ENCODE peak calls at places on chromosome 20, in eight cellular contexts. One of them, this sample, is unnamed.

GRCh38 chr20:57977588-57977987 is 250.9 kb downstream of the ANKRD60 start:
- DNase-seq in fibroblast of mammary gland: no peak
- DNase-seq in mesenchymal stem cell: no peak
- DNase-seq in hepatocyte: no peak
- DNase-seq in left ventricle myocardium inferior: no peak
- DNase-seq in H7: no peak
- DNase-seq in HAP-1: no peak
- DNase-seq in Panc1: no peak
- DNase-seq in this sample: no peak

GRCh38 chr20:4289875-4290274 is 274.5 kb upstream of the RNF24 start:
- DNase-seq in fibroblast of mammary gland: no peak
- DNase-seq in mesenchymal stem cell: no peak
- DNase-seq in hepatocyte: no peak
- DNase-seq in left ventricle myocardium inferior: no peak
- DNase-seq in H7: peak; percentile 25
- DNase-seq in HAP-1: no peak
- DNase-seq in Panc1: no peak
- DNase-seq in this sample: no peak

GRCh38 chr20:2544211-2544610 is 7.8 kb downstream of the TMC2 start:
- DNase-seq in fibroblast of mammary gland: peak; percentile 19
- DNase-seq in mesenchymal stem cell: no peak
- DNase-seq in hepatocyte: no peak
- DNase-seq in left ventricle myocardium inferior: no peak
- DNase-seq in H7: no peak
- DNase-seq in HAP-1: no peak
- DNase-seq in Panc1: no peak
- DNase-seq in this sample: no peak

GRCh38 chr20:17500826-17501225 is 30.4 kb downstream of the BFSP1 start:
- DNase-seq in fibroblast of mammary gland: no peak
- DNase-seq in mesenchymal stem cell: no peak
- DNase-seq in hepatocyte: no peak
- DNase-seq in left ventricle myocardium inferior: no peak
- DNase-seq in H7: no peak
- DNase-seq in HAP-1: no peak
- DNase-seq in Panc1: no peak
- DNase-seq in this sample: no peak

GRCh38 chr20:2136275-2136674 is 34.6 kb downstream of the STK35 start:
- DNase-seq in fibroblast of mammary gland: no peak
- DNase-seq in mesenchymal stem cell: no peak
- DNase-seq in hepatocyte: no peak
- DNase-seq in left ventricle myocardium inferior: no peak
- DNase-seq in H7: no peak
- DNase-seq in HAP-1: no peak
- DNase-seq in Panc1: no peak
- DNase-seq in this sample: no peak

GRCh38 chr20:61420056-61420455 is 168.0 kb downstream of the CDH4 start:
- DNase-seq in fibroblast of mammary gland: no peak
- DNase-seq in mesenchymal stem cell: no peak
- DNase-seq in hepatocyte: no peak
- DNase-seq in left ventricle myocardium inferior: no peak
- DNase-seq in H7: no peak
- DNase-seq in HAP-1: no peak
- DNase-seq in Panc1: no peak
- DNase-seq in this sample: no peak

GRCh38 chr20:9040874-9041524 is 27.9 kb upstream of the PLCB4 start:
- DNase-seq in fibroblast of mammary gland: peak; percentile 78
- DNase-seq in mesenchymal stem cell: peak; percentile 58
- DNase-seq in hepatocyte: no peak
- DNase-seq in left ventricle myocardium inferior: no peak
- DNase-seq in H7: no peak
- DNase-seq in HAP-1: no peak
- DNase-seq in Panc1: no peak
- DNase-seq in this sample: no peak

GRCh38 chr20:4472906-4473305 is 248.8 kb upstream of the PRND start:
- DNase-seq in fibroblast of mammary gland: peak; percentile 74
- DNase-seq in mesenchymal stem cell: no peak
- DNase-seq in hepatocyte: no peak
- DNase-seq in left ventricle myocardium inferior: no peak
- DNase-seq in H7: no peak
- DNase-seq in HAP-1: no peak
- DNase-seq in Panc1: no peak
- DNase-seq in this sample: no peak

GRCh38 chr20:47317127-47317895 is 39.2 kb downstream of the ZMYND8 start:
- DNase-seq in fibroblast of mammary gland: peak; percentile 98
- DNase-seq in mesenchymal stem cell: peak; percentile 99
- DNase-seq in hepatocyte: peak; percentile 82
- DNase-seq in left ventricle myocardium inferior: peak; percentile 80
- DNase-seq in H7: peak; percentile 39
- DNase-seq in HAP-1: no peak
- DNase-seq in Panc1: peak; percentile 80
- DNase-seq in this sample: peak; percentile 62

GRCh38 chr20:33262658-33263065 is 20.4 kb upstream of the BPIFB1 start:
- DNase-seq in fibroblast of mammary gland: peak; percentile 55
- DNase-seq in mesenchymal stem cell: peak; percentile 60
- DNase-seq in hepatocyte: peak; percentile 86
- DNase-seq in left ventricle myocardium inferior: no peak
- DNase-seq in H7: peak; percentile 67
- DNase-seq in HAP-1: peak; percentile 46
- DNase-seq in Panc1: peak; percentile 18
- DNase-seq in this sample: peak; percentile 20

GRCh38 chr20:32179515-32179914 is 28.0 kb downstream of the PLAGL2 start:
- DNase-seq in fibroblast of mammary gland: no peak
- DNase-seq in mesenchymal stem cell: no peak
- DNase-seq in hepatocyte: no peak
- DNase-seq in left ventricle myocardium inferior: no peak
- DNase-seq in H7: no peak
- DNase-seq in HAP-1: no peak
- DNase-seq in Panc1: no peak
- DNase-seq in this sample: no peak

GRCh38 chr20:2698186-2698817 is 5.7 kb downstream of the EBF4 start:
- DNase-seq in fibroblast of mammary gland: no peak
- DNase-seq in mesenchymal stem cell: no peak
- DNase-seq in hepatocyte: no peak
- DNase-seq in left ventricle myocardium inferior: no peak
- DNase-seq in H7: peak; percentile 15
- DNase-seq in HAP-1: no peak
- DNase-seq in Panc1: no peak
- DNase-seq in this sample: no peak

GRCh38 chr20:58571341-58571941 is 56.2 kb upstream of the APCDD1L start:
- DNase-seq in fibroblast of mammary gland: no peak
- DNase-seq in mesenchymal stem cell: no peak
- DNase-seq in hepatocyte: no peak
- DNase-seq in left ventricle myocardium inferior: no peak
- DNase-seq in H7: no peak
- DNase-seq in HAP-1: no peak
- DNase-seq in Panc1: no peak
- DNase-seq in this sample: peak; percentile 7

GRCh38 chr20:41330941-41331340 is 9.7 kb upstream of the LPIN3 start:
- DNase-seq in fibroblast of mammary gland: no peak
- DNase-seq in mesenchymal stem cell: no peak
- DNase-seq in hepatocyte: no peak
- DNase-seq in left ventricle myocardium inferior: no peak
- DNase-seq in H7: no peak
- DNase-seq in HAP-1: no peak
- DNase-seq in Panc1: no peak
- DNase-seq in this sample: no peak

GRCh38 chr20:25389381-25389857 is 1.2 kb downstream of the ABHD12 start:
- DNase-seq in fibroblast of mammary gland: peak; percentile 52
- DNase-seq in mesenchymal stem cell: peak; percentile 70
- DNase-seq in hepatocyte: peak; percentile 27
- DNase-seq in left ventricle myocardium inferior: no peak
- DNase-seq in H7: no peak
- DNase-seq in HAP-1: peak; percentile 30
- DNase-seq in Panc1: no peak
- DNase-seq in this sample: peak; percentile 37

GRCh38 chr20:22403860-22404608 is 180.3 kb downstream of the FOXA2 start:
- DNase-seq in fibroblast of mammary gland: no peak
- DNase-seq in mesenchymal stem cell: peak; percentile 1
- DNase-seq in hepatocyte: peak; percentile 23
- DNase-seq in left ventricle myocardium inferior: no peak
- DNase-seq in H7: no peak
- DNase-seq in HAP-1: no peak
- DNase-seq in Panc1: no peak
- DNase-seq in this sample: peak; percentile 40

GRCh38 chr20:43786885-43787284 is 60.1 kb upstream of the GTSF1L start:
- DNase-seq in fibroblast of mammary gland: no peak
- DNase-seq in mesenchymal stem cell: no peak
- DNase-seq in hepatocyte: no peak
- DNase-seq in left ventricle myocardium inferior: no peak
- DNase-seq in H7: no peak
- DNase-seq in HAP-1: no peak
- DNase-seq in Panc1: no peak
- DNase-seq in this sample: no peak

DNA sequence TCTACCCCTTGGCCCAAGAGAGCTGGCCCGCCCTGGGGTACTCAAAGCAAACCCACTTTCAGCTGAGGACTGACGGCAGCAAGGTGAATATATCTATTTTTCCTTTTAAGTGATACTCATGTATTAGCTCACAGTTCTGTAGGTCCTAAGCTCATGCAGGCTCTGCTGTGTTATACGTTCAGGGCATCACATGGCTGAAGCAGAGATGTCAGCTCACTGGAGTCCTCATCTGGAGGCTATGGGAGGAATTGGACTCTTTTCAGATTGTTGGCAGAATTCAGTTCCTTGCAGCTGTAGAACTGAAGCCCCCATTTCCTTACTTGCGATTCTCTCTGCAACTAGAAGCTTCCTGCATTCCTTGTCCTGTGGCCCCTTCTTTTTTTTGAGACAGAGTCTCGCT is 10.7 kb upstream of the SLC9A8 start:
- DNase-seq in fibroblast of mammary gland: no peak
- DNase-seq in mesenchymal stem cell: no peak
- DNase-seq in hepatocyte: no peak
- DNase-seq in left ventricle myocardium inferior: no peak
- DNase-seq in H7: no peak
- DNase-seq in HAP-1: no peak
- DNase-seq in Panc1: no peak
- DNase-seq in this sample: no peak
- H3K4me3 ChIP-seq in fibroblast of mammary gland: no peak overlapping the region
- H3K4me3 ChIP-seq in mesenchymal stem cell: no peak overlapping the region
- H3K4me3 ChIP-seq in hepatocyte: no peak overlapping the region
- H3K4me3 ChIP-seq in left ventricle myocardium inferior: no peak overlapping the region
- H3K4me3 ChIP-seq in H7: no peak overlapping the region
- H3K4me3 ChIP-seq in HAP-1: no peak overlapping the region
- H3K4me3 ChIP-seq in Panc1: no peak overlapping the region
- H3K4me3 ChIP-seq in this sample: no peak overlapping the region

DNA sequence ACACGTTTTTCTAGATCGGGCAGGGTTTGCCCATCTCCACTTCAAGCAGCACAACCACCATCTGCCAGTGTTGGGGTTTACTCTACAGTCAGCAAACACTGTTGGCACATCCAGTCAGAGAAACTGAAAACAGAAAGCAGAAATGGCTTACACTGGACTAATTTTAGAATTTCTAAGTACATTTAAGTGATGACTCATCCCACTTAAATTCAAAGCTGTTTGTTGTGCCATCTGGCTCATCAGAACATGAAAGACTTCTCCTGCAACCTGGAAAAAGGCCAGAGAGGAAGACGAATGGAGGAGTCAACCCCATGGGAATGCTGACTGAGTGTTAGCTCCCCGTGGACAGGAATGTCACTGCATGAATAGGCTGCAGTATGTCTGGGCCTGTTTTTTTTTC is 21.8 kb downstream of the FAM209B start:
- DNase-seq in fibroblast of mammary gland: peak; percentile 98
- DNase-seq in mesenchymal stem cell: peak; percentile 97
- DNase-seq in hepatocyte: peak; percentile 75
- DNase-seq in left ventricle myocardium inferior: no peak
- DNase-seq in H7: no peak
- DNase-seq in HAP-1: peak; percentile 73
- DNase-seq in Panc1: peak; percentile 61
- DNase-seq in this sample: peak; percentile 7
- H3K4me3 ChIP-seq in fibroblast of mammary gland: no peak overlapping the region
- H3K4me3 ChIP-seq in mesenchymal stem cell: peak overlapping the region; percentile 41
- H3K4me3 ChIP-seq in hepatocyte: no peak overlapping the region
- H3K4me3 ChIP-seq in left ventricle myocardium inferior: no peak overlapping the region
- H3K4me3 ChIP-seq in H7: no peak overlapping the region
- H3K4me3 ChIP-seq in HAP-1: no peak overlapping the region
- H3K4me3 ChIP-seq in Panc1: no peak overlapping the region
- H3K4me3 ChIP-seq in this sample: no peak overlapping the region

GRCh38 chr20:21019831-21020655 is 86.1 kb downstream of the LINC00237 start:
- DNase-seq in fibroblast of mammary gland: no peak
- DNase-seq in mesenchymal stem cell: no peak
- DNase-seq in hepatocyte: no peak
- DNase-seq in left ventricle myocardium inferior: no peak
- DNase-seq in H7: peak; percentile 53
- DNase-seq in HAP-1: no peak
- DNase-seq in Panc1: no peak
- DNase-seq in this sample: no peak
- H3K4me3 ChIP-seq in fibroblast of mammary gland: no peak overlapping the region
- H3K4me3 ChIP-seq in mesenchymal stem cell: peak overlapping the region; percentile 56
- H3K4me3 ChIP-seq in hepatocyte: no peak overlapping the region
- H3K4me3 ChIP-seq in left ventricle myocardium inferior: peak overlapping the region; percentile 14
- H3K4me3 ChIP-seq in H7: peak overlapping the region; percentile 6
- H3K4me3 ChIP-seq in HAP-1: no peak overlapping the region
- H3K4me3 ChIP-seq in Panc1: no peak overlapping the region
- H3K4me3 ChIP-seq in this sample: no peak overlapping the region

GRCh38 chr20:16100767-16101166 is 472.5 kb downstream of the KIF16B start:
- DNase-seq in fibroblast of mammary gland: no peak
- DNase-seq in mesenchymal stem cell: no peak
- DNase-seq in hepatocyte: no peak
- DNase-seq in left ventricle myocardium inferior: no peak
- DNase-seq in H7: no peak
- DNase-seq in HAP-1: no peak
- DNase-seq in Panc1: no peak
- DNase-seq in this sample: peak; percentile 2

GRCh38 chr20:16106191-16106849 is 466.9 kb downstream of the KIF16B start:
- DNase-seq in fibroblast of mammary gland: peak; percentile 10
- DNase-seq in mesenchymal stem cell: no peak
- DNase-seq in hepatocyte: no peak
- DNase-seq in left ventricle myocardium inferior: no peak
- DNase-seq in H7: no peak
- DNase-seq in HAP-1: no peak
- DNase-seq in Panc1: no peak
- DNase-seq in this sample: no peak

GRCh38 chr20:16100111-16100510 is 473.1 kb downstream of the KIF16B start:
- DNase-seq in fibroblast of mammary gland: no peak
- DNase-seq in mesenchymal stem cell: no peak
- DNase-seq in hepatocyte: no peak
- DNase-seq in left ventricle myocardium inferior: no peak
- DNase-seq in H7: no peak
- DNase-seq in HAP-1: no peak
- DNase-seq in Panc1: no peak
- DNase-seq in this sample: no peak

GRCh38 chr20:16107172-16107870 is 465.9 kb downstream of the KIF16B start:
- DNase-seq in fibroblast of mammary gland: no peak
- DNase-seq in mesenchymal stem cell: no peak
- DNase-seq in hepatocyte: no peak
- DNase-seq in left ventricle myocardium inferior: no peak
- DNase-seq in H7: no peak
- DNase-seq in HAP-1: no peak
- DNase-seq in Panc1: no peak
- DNase-seq in this sample: no peak

GRCh38 chr20:16104783-16105182 is 468.5 kb downstream of the KIF16B start:
- DNase-seq in fibroblast of mammary gland: no peak
- DNase-seq in mesenchymal stem cell: no peak
- DNase-seq in hepatocyte: no peak
- DNase-seq in left ventricle myocardium inferior: no peak
- DNase-seq in H7: no peak
- DNase-seq in HAP-1: no peak
- DNase-seq in Panc1: no peak
- DNase-seq in this sample: no peak
- H3K4me3 ChIP-seq in fibroblast of mammary gland: no peak overlapping the region
- H3K4me3 ChIP-seq in mesenchymal stem cell: no peak overlapping the region
- H3K4me3 ChIP-seq in hepatocyte: no peak overlapping the region
- H3K4me3 ChIP-seq in left ventricle myocardium inferior: no peak overlapping the region
- H3K4me3 ChIP-seq in H7: no peak overlapping the region
- H3K4me3 ChIP-seq in HAP-1: no peak overlapping the region
- H3K4me3 ChIP-seq in Panc1: no peak overlapping the region
- H3K4me3 ChIP-seq in this sample: no peak overlapping the region

This sample was measured in small intestine.